ENCODE peak calls at places on chromosomes 11 and 22, in eight cellular contexts. K is dorsolateral prefrontal cortex, Y is epithelial cell of esophagus, Z is kidney epithelial cell, V is A673, E is MM.1S, M is cardiac fibroblast, N is left ventricle myocardium inferior. J is an unnamed sample.

GRCh38 chr22:46501701-46502100 is 35.7 kb downstream of the CELSR1 start:
- DNase-seq in M (peak), N (no peak), Z (peak), Y (peak), E (no peak), K (no peak), V (peak), J (peak)

GRCh38 chr11:134663506-134664313 is 251.7 kb upstream of the B3GAT1 start:
- DNase-seq in V (no peak), K (no peak), Z (no peak), N (no peak), M (no peak), Y (no peak), E (no peak), J (no peak)

GRCh38 chr11:869399-870126 is 26.9 kb downstream of the TSPAN4 start:
- DNase-seq in V (no peak), K (no peak), M (no peak), N (no peak), E (no peak), Y (no peak), Z (no peak), J (no peak)

GRCh38 chr11:91239359-91239758 is 985.3 kb upstream of the FAT3 start:
- DNase-seq in E (peak), Y (peak), V (no peak), Z (no peak), M (no peak), N (no peak), K (no peak), J (no peak)

GRCh38 chr11:593347-593746 is 17.1 kb downstream of the PHRF1 start:
- DNase-seq in M (no peak), Z (no peak), K (no peak), N (no peak), Y (no peak), V (no peak), E (no peak), J (no peak)

GRCh38 chr11:1303196-1303821 is 6.1 kb downstream of the TOLLIP start:
- DNase-seq in K (peak), V (no peak), M (peak), E (no peak), Z (no peak), N (no peak), Y (peak), J (no peak)

GRCh38 chr22:37492428-37493344 is 6.5 kb upstream of the MFNG start:
- DNase-seq in E (peak), V (peak), N (no peak), Z (no peak), Y (peak), K (no peak), M (peak), J (peak)

GRCh38 chr11:74684661-74685060 is 46.6 kb downstream of the CHRDL2 start:
- DNase-seq in V (no peak), N (no peak), K (peak), Z (no peak), M (no peak), E (no peak), Y (no peak), J (no peak)

GRCh38 chr11:43825217-43825816 is 55.3 kb upstream of the ALKBH3 start:
- DNase-seq in M (peak), V (peak), N (no peak), Y (peak), K (no peak), E (no peak), Z (no peak), J (peak)

GRCh38 chr11:13376838-13377237 is 86.2 kb downstream of the BTBD10 start:
- DNase-seq in E (no peak), Y (no peak), V (no peak), N (no peak), M (no peak), K (no peak), Z (no peak), J (no peak)

GRCh38 chr11:119055901-119056300 is 1.1 kb downstream of the HYOU1 start:
- DNase-seq in K (no peak), M (peak), E (peak), Y (peak), Z (no peak), V (peak), N (no peak), J (peak)

GRCh38 chr11:9772218-9772617 is 108.3 kb downstream of the SWAP70 start:
- DNase-seq in K (no peak), N (no peak), V (no peak), Y (no peak), E (no peak), Z (no peak), M (no peak), J (no peak)

GRCh38 chr11:127789887-127790286 is 789.3 kb upstream of the KIRREL3 start:
- DNase-seq in K (no peak), Y (peak), Z (no peak), V (peak), M (peak), N (no peak), E (peak), J (no peak)

GRCh38 chr11:71446942-71447688 is 1.1 kb downstream of the DHCR7 start:
- DNase-seq in Y (peak), V (peak), M (peak), K (peak), N (no peak), E (no peak), Z (peak), J (peak)

GRCh38 chr11:34219862-34220490 is 114.5 kb downstream of the NAT10 start:
- DNase-seq in M (no peak), V (no peak), N (peak), Z (no peak), K (no peak), E (no peak), Y (no peak), J (peak)

GRCh38 chr11:116836648-116837023 is 786 bp downstream of the APOA1 start:
- DNase-seq in Y (no peak), E (no peak), V (no peak), K (no peak), M (no peak), N (no peak), Z (no peak), J (no peak)

DNA sequence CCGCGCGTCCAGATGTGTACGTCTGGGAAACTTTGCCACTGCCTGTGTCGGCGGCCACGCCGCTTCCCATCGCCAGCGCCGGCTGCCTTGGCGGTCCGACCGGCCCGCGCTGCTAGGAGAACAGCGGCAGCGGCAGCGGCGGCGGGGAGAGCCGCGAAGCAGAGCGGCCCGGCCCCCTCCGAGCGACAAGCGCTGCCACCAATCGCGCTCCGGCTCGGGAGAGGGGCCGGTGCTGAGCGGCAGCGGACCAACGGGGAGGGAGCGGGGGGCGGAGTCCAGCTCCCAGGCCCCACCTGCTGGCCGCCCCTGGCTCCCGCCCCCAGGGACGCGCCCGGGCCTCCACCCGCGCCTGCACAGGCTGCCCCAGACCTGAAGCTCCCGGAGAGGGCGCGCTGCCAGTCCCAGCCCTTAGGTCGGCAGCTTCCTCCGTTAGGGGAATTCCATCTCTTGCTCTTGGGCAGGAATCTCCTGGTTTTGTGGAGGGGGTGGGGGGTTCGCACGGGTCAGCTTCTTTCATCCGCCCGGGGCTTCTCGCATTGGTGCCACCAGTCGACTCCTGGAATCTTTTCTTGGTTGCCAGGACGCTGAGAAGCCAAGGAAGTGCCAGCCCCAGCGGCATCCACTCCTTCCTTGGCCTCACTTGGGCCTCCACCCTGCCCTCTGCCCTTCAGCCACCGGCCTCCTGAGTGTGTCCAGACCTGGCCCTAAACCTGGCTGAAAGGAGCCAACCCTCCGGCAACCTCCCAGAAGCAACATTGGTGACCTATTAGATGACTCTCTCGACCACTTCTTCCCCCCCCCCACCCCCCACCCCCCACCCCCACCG is at the start of gene GALNT18:
- DNase-seq in V (peak), M (peak), Z (peak), E (peak), K (peak), Y (peak), N (peak), J (peak)
- TF ChIP-seq CTCF in V (peak), M (no peak), Z (peak), E (peak), K (peak), Y (peak), N (peak), J (no peak)

GRCh38 chr11:102603091-102603490 is 22.0 kb downstream of the MMP20 start:
- DNase-seq in N (no peak), K (peak), Y (peak), Z (peak), V (no peak), M (peak), E (no peak), J (peak)

GRCh38 chr11:102600666-102601065 is 24.5 kb downstream of the MMP20 start:
- DNase-seq in Y (no peak), V (no peak), Z (no peak), E (no peak), K (no peak), M (no peak), N (no peak), J (no peak)

GRCh38 chr11:102596578-102596977 is 28.6 kb downstream of the MMP20 start:
- DNase-seq in Z (no peak), Y (no peak), M (no peak), E (no peak), K (no peak), V (no peak), N (no peak), J (no peak)

GRCh38 chr11:102598272-102598671 is 26.9 kb downstream of the MMP20 start:
- DNase-seq in Z (no peak), E (no peak), N (no peak), Y (no peak), K (no peak), M (no peak), V (no peak), J (no peak)

GRCh38 chr11:102599642-102600261 is 25.4 kb downstream of the MMP20 start:
- DNase-seq in Z (peak), E (no peak), N (no peak), M (peak), V (peak), Y (peak), K (no peak), J (peak)
- H3K4me3 ChIP-seq in Z (no peak), E (no peak), N (no peak), M (no peak), V (no peak), Y (peak), K (no peak), J (no peak)

DNA sequence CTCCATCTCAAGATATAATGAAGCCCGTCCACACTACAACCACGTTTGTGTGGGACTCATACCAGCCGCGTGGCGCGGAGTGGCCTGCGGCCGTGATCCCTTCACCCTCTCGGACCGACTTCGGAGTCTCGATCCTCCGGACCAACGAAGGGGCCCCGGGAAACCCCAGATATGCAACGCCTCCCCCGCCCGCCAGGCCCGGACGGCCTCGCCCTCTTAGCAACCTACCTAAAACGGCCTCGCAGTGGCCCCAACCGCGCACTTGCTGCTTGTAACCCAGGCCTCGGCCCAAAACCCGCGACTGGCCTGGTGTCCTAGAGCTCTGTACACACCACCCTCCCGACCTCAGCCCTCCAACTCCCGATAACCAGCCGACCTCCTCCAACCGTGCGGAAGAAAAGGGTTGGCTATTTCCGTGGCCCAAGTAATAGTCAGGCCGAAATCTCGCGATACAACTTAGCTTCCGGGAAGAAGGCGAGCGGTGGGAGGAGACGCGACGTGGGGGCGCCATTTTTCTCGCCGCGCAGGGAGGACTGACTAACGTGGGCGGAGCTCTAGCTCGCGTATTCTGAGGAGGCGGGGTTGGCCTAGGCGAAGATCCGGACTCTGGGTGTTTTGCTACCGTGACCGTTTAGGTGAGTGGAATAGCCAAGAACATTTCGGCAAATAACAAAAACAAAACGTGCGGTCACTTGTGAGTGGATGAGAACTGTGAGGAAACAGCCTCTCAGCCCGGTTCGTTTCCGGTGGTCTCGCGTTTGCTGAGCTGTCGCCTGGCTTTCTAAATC is at the start of the genes C11orf54 and TAF1D:
- DNase-seq in M (peak), Z (peak), Y (peak), E (peak), V (peak), N (peak), K (peak), J (peak)
- TF ChIP-seq CTCF in M (no peak), Z (no peak), Y (no peak), E (no peak), V (no peak), N (peak), K (peak), J (no peak)

GRCh38 chr22:25447067-25447688 is 117.3 kb upstream of the GRK3 start:
- DNase-seq in E (no peak), V (no peak), M (no peak), N (no peak), K (no peak), Y (no peak), Z (no peak), J (no peak)
- H3K4me3 ChIP-seq in E (peak), V (peak), M (no peak), N (no peak), K (peak), Y (no peak), Z (no peak), J (no peak)